ENCODE peak calls at places on chromosomes 1 and 21, in eight cellular contexts. E, Q, W, K, X, S, F and M are unnamed samples.
A peak's percentile ranks its signal among the peaks of the same experiment; 100 is the strongest.

GRCh38 chr1:239997515-239998311 is 94.0 kb upstream of the FMN2 start:
- DNase-seq in Q (no peak), S (no peak), W (no peak), X (no peak), K (peak; percentile 11), E (peak; percentile 89), F (no peak), M (no peak)

GRCh38 chr1:61844006-61844405 is 101.7 kb downstream of the PATJ start:
- DNase-seq in W (no peak), E (no peak), S (no peak), Q (no peak), K (no peak), X (no peak), F (no peak), M (peak; percentile 11)

GRCh38 chr1:65525297-65526048 is 105.0 kb downstream of the LEPR start:
- DNase-seq in E (peak; percentile 64), S (no peak), K (no peak), F (no peak), X (no peak), W (peak; percentile 51), Q (no peak), M (no peak)

GRCh38 chr1:172658871-172659453 is at the start of gene FASLG:
- DNase-seq in W (no peak), E (no peak), Q (no peak), K (no peak), F (no peak), S (no peak), X (no peak), M (no peak)

GRCh38 chr1:215842905-215843304 is 275.8 kb downstream of the KCTD3 start:
- DNase-seq in X (no peak), K (peak; percentile 50), F (no peak), W (no peak), Q (no peak), E (no peak), S (no peak), M (no peak)

GRCh38 chr1:200337410-200337809 is 72.4 kb downstream of the ZNF281 start:
- DNase-seq in F (no peak), E (peak; percentile 52), Q (no peak), X (no peak), W (no peak), K (no peak), S (no peak), M (no peak)

GRCh38 chr1:179820216-179820970 is 57.2 kb downstream of the TOR1AIP2 start:
- DNase-seq in S (peak; percentile 24), K (no peak), Q (no peak), X (no peak), F (no peak), W (no peak), E (peak; percentile 17), M (no peak)

GRCh38 chr1:212973899-212974298 is 23.6 kb downstream of the VASH2 start:
- DNase-seq in X (no peak), F (no peak), S (no peak), K (no peak), E (no peak), Q (no peak), W (no peak), M (no peak)

GRCh38 chr21:43207868-43208267 is 39.1 kb downstream of the CRYAA start:
- DNase-seq in S (peak; percentile 35), X (peak; percentile 6), Q (no peak), E (peak; percentile 29), W (no peak), F (no peak), K (no peak), M (no peak)

GRCh38 chr1:63004868-63005267 is 220.9 kb downstream of the ATG4C start:
- DNase-seq in S (no peak), K (peak; percentile 7), Q (peak; percentile 18), X (no peak), E (peak; percentile 65), W (peak; percentile 45), F (no peak), M (no peak)

GRCh38 chr1:170586942-170587593 is 55.1 kb downstream of the GORAB start:
- DNase-seq in X (no peak), Q (no peak), E (no peak), S (no peak), F (no peak), W (peak; percentile 80), K (peak; percentile 73), M (peak; percentile 89)

GRCh38 chr1:184986250-184986649 is 11.9 kb upstream of the NIBAN1 start:
- DNase-seq in F (no peak), S (no peak), E (no peak), W (peak; percentile 69), Q (no peak), X (no peak), K (peak; percentile 32), M (peak; percentile 53)

GRCh38 chr1:200306954-200307754 is 102.7 kb downstream of the ZNF281 start:
- DNase-seq in E (no peak), F (no peak), K (no peak), S (no peak), W (peak; percentile 56), X (no peak), Q (peak; percentile 16), M (peak; percentile 44)

GRCh38 chr1:206850401-206850800 is 15.0 kb upstream of the IL20 start:
- DNase-seq in S (no peak), X (no peak), E (no peak), W (no peak), F (no peak), K (no peak), Q (no peak), M (peak; percentile 76)

GRCh38 chr21:26717146-26717739 is 128.0 kb downstream of the ADAMTS1 start:
- DNase-seq in E (no peak), Q (no peak), W (peak; percentile 40), F (no peak), X (no peak), S (no peak), K (no peak), M (peak; percentile 35)

GRCh38 chr1:113036639-113037321 is 36.2 kb upstream of the LRIG2 start:
- DNase-seq in Q (no peak), E (peak; percentile 59), W (no peak), S (no peak), X (no peak), K (no peak), F (no peak), M (peak; percentile 21)

GRCh38 chr1:184005506-184005905 is 32.0 kb downstream of the COLGALT2 start:
- DNase-seq in Q (no peak), K (no peak), E (no peak), W (no peak), S (no peak), F (no peak), X (no peak), M (no peak)

GRCh38 chr1:48236716-48237470 is 14.4 kb downstream of the SLC5A9 start:
- DNase-seq in F (no peak), S (no peak), K (peak; percentile 23), X (no peak), W (peak; percentile 54), Q (peak; percentile 25), E (peak; percentile 73), M (peak; percentile 44)

GRCh38 chr1:217857061-217857460 is 225.9 kb downstream of the SPATA17 start:
- DNase-seq in E (no peak), W (peak; percentile 6), Q (no peak), F (no peak), X (no peak), K (peak; percentile 69), S (no peak), M (no peak)
- H3K4me3 ChIP-seq in E (peak overlapping the region; percentile 3), W (no peak overlapping the region), Q (no peak overlapping the region), F (no peak overlapping the region), X (no peak overlapping the region), K (no peak overlapping the region), S (no peak overlapping the region), M (no peak overlapping the region)

DNA sequence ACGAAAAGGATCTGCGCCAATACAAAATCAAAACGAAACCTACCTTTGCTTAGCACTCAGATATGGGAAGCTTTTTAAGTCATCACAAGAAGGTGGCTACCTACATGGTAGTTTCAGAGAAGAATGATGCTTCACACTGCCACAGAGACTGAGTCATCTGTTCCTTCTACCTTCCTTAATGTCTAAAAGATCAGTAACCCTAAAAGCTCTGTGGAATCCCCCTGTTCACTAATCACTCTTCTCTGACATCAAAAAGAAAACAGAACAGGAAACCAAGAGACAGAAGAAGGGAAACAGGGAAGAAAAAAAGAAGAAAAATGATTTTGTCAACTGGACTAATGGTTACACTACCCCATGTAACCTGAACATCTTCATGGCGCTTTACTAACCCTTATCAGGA is 177.2 kb downstream of the SMYD3 start:
- DNase-seq in Q (no peak), X (no peak), S (no peak), F (no peak), K (peak; percentile 2), E (no peak), W (no peak), M (no peak)
- TF ChIP-seq CTCF in Q (no peak), X (no peak), S (no peak), F (no peak), K (no peak), E (no peak), W (no peak), M (no peak)

DNA sequence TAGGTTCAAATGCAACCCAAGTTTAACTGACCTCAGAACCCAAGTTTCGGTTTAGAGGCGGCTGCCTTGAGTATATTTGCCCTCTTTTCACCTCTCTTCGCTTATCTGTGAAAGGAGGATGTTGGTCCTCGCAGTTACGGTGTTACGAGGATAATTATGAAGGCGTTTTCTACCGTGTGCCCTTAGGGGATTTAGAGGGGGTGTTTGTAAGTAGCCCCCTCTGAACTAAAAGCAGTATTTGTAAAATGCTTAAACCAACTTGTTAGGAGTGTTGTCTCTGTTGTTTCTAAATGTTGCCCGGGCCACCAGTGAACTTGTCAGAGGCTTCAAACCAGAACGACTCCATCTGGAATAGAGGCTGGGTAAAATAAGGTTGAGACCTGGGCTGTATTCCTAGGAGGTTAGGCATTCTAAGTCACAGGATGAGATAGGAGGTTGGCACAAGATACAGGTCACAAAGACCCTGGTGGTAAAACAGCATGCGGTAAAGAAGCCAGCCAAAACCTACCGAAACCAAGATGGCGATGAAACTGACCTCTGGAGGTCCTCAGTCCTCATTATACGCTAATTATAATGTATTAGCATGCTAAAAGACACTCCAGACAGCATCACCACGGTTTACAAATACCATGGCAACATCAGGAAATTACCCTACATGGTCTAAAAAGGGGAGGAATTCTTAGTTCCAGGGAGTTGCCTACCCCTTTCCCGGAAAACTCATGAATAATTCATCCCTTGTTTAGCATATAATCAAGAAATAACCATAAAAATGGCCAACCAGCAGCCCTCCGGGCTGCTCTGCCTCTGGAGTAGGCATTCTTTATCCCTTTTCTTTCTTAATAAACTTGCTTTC is 1.0 kb upstream of the PSRC1 start:
- DNase-seq in E (no peak), F (no peak), S (no peak), W (no peak), Q (no peak), K (peak; percentile 45), X (no peak), M (peak; percentile 15)
- H3K4me3 ChIP-seq in E (peak overlapping the region; percentile 97), F (peak overlapping the region; percentile 44), S (peak overlapping the region; percentile 59), W (peak overlapping the region; percentile 52), Q (peak overlapping the region; percentile 85), K (peak overlapping the region; percentile 74), X (peak overlapping the region; percentile 77), M (peak overlapping the region; percentile 93)

DNA sequence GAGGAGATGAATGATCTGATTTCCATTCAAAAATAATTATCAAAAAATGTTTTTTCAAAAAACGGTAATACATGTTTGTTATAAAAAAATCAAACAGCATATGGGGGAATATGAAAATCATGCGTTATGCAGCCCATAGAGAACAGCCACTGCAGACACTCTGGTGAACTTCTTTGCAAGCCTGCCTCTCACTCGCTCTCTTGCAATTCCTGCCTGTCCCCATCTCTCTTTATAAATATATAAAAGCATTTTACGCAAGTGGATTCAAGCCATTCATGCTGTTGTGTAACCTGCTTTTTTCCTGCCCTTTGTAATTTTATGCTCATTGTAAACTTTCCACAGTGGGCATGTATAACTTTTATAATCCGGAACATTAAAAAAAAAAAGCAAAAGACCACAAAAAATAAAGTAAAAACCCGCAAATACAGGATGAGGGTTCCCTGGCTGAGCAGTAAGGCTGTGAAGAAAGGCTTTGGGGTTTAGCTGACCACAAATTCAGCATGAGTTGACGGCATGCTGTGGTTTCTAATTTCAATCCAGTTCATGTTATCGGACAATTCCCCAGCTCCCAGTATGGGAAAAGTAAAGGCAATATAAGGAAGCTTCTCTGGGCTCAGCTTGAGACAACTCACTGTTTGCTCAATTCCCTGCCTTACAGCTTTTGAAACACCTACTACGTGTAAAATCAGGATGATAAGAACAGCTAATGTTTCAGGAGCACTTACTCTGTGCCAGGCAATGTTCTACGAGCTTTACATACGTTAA is 52.8 kb upstream of the ZBTB40 start:
- DNase-seq in W (peak; percentile 49), Q (no peak), E (no peak), K (peak; percentile 49), F (no peak), X (no peak), S (no peak), M (peak; percentile 7)
- TF ChIP-seq CTCF in W (no peak), Q (no peak), E (no peak), K (no peak), F (no peak), X (no peak), S (no peak), M (no peak)